ENCODE peak calls at places on chromosomes 1 and 21, in five cellular contexts. N is body of pancreas, A is upper lobe of right lung, H is HCT116, Q is lower lobe of right lung. R is an unnamed sample.
A peak's percentile ranks its signal among the peaks of the same experiment; 100 is the strongest.

GRCh38 chr21:34889287-34889536 is 159.9 kb downstream of the RUNX1 start:
- DNase-seq in Q (peak; percentile 78), N (peak; percentile 44), H (no peak), A (peak; percentile 85), R (peak; percentile 91)

GRCh38 chr1:63906053-63906704 is 132.4 kb downstream of the ROR1 start:
- DNase-seq in N (peak; percentile 59), A (no peak), Q (no peak), H (no peak), R (no peak)

GRCh38 chr21:45248301-45248892 is 39.3 kb downstream of the POFUT2 start:
- DNase-seq in N (no peak), H (no peak), A (no peak), Q (no peak), R (no peak)

GRCh38 chr21:44916965-44917364 is 3.7 kb downstream of the ITGB2 start:
- DNase-seq in H (no peak), N (no peak), Q (no peak), A (no peak), R (no peak)

GRCh38 chr1:61050541-61051454 is 31.6 kb upstream of the NFIA start:
- DNase-seq in H (no peak), Q (peak; percentile 69), A (peak; percentile 80), N (peak; percentile 50), R (peak; percentile 86)

GRCh38 chr1:10897981-10898728 is 101.7 kb upstream of the CASZ1 start:
- DNase-seq in A (no peak), H (no peak), Q (no peak), N (no peak), R (no peak)

GRCh38 chr1:98794196-98794886 is 132.8 kb downstream of the SNX7 start:
- DNase-seq in N (peak; percentile 62), A (no peak), H (peak; percentile 48), Q (no peak), R (no peak)

GRCh38 chr21:38531610-38532009 is 33.3 kb upstream of the ERG start:
- DNase-seq in Q (no peak), A (no peak), H (no peak), N (peak; percentile 4), R (no peak)

GRCh38 chr21:34126691-34127090 is 53.3 kb downstream of the MRPS6 start:
- DNase-seq in H (no peak), Q (no peak), A (no peak), N (no peak), R (no peak)

GRCh38 chr21:45078877-45079281 is 4.5 kb downstream of the ADARB1 start:
- DNase-seq in H (no peak), N (peak; percentile 41), A (no peak), Q (no peak), R (no peak)

GRCh38 chr1:49050041-49050440 is 273.4 kb upstream of the BEND5 start:
- DNase-seq in A (no peak), N (no peak), H (no peak), Q (no peak), R (no peak)
- H3K27ac ChIP-seq in A (no peak overlapping the region), N (no peak overlapping the region), H (no peak overlapping the region), Q (no peak overlapping the region), R (no peak overlapping the region)

DNA sequence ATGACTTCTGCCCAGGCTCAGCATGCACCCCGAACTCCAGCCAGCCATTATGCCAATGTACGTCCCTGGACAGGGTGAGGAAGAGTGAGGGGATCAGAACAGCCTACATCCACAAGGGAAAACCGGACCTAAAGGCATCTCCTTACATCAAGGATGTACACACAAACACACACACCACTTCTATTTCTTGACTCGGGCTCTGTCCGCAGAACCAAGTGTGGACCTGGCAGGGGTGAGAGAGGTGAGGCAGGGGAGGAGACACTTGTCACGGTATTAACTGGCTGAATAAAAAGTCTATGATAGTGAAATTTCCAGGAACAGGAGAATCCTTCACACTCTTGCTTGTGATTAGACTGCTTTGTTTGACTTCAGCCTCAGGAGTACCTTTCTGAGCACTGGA is 2.3 kb downstream of the LMOD1 start:
- DNase-seq in N (no peak), H (no peak), Q (no peak), A (no peak), R (no peak)
- H3K4me3 ChIP-seq in N (no peak overlapping the region), H (no peak overlapping the region), Q (peak overlapping the region; percentile 51), A (peak overlapping the region; percentile 55), R (peak overlapping the region; percentile 47)

GRCh38 chr1:183914283-183914682 is 109.4 kb downstream of the RGL1 start:
- DNase-seq in Q (no peak), N (peak; percentile 35), H (no peak), A (no peak), R (no peak)
- H3K27me3 ChIP-seq in Q (no peaks in the 10 kb centered on the region), N (no peaks in the 10 kb centered on the region), H (no peaks in the 10 kb centered on the region), A (no peaks in the 10 kb centered on the region), R (no peaks in the 10 kb centered on the region)

DNA sequence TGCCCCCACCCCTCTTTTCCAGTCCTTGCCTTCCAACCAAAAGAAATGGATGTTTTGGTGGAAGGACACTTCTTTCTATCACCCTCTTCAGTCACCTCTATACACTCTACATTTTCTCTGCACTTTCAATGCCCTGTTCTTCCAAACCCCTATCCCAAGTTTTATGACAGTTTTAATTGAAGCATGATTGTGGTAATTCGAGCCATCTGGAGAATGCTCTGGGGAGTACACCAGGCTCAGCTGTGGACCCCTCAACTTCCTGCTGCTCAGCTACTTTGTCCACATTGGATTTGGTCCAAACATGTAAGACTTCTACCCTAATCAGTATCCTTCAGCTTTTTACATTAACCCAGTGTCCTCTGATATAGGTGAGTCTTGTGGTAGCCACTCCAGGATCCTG is 129.7 kb downstream of the SYT2 start:
- DNase-seq in A (no peak), Q (no peak), N (no peak), H (no peak), R (no peak)
- H3K27ac ChIP-seq in A (no peak overlapping the region), Q (no peak overlapping the region), N (no peak overlapping the region), H (no peak overlapping the region), R (no peak overlapping the region)

DNA sequence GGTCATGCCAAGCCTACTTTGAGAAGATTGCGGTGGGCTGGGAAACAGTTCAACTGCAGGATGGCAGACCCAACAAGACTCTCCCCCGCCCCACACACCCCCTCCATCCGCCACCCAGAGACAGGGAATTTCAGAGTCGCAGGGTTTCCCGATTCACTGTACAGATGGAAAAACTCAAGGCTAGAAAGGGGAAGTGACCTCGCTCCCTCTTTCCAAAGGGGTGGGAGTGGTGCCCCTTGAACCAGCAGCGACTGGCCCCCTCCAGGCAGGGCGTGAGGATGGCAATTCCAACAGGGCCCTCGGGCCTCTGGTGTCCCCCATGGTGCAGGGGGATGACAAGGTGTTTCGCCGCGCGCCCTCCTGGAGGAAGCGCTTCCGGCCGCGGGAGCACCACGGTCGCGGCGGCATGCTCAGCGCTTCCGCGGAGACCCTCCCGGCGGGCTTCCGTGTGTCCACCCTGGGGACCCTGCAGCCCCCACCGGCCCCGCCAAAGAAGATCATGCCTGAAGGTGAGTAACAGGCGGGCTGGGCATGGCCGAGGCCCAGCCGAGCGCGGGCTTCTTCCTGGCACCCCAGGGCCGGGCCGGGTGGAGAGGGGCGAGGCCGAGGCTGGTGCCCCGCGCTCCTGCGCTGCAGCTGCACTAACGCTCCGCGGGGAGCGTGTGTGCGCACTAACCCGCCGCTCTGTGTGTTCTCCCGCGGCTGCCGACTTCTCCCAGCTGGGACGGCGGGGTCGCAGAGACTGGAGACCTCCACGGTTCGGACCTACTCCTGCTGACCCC is 10.4 kb downstream of the MYOG start:
- DNase-seq in A (no peak), Q (no peak), N (no peak), H (no peak), R (peak; percentile 82)
- H3K4me3 ChIP-seq in A (peak overlapping the region; percentile 47), Q (peak overlapping the region; percentile 56), N (no peak overlapping the region), H (no peak overlapping the region), R (peak overlapping the region; percentile 38)

DNA sequence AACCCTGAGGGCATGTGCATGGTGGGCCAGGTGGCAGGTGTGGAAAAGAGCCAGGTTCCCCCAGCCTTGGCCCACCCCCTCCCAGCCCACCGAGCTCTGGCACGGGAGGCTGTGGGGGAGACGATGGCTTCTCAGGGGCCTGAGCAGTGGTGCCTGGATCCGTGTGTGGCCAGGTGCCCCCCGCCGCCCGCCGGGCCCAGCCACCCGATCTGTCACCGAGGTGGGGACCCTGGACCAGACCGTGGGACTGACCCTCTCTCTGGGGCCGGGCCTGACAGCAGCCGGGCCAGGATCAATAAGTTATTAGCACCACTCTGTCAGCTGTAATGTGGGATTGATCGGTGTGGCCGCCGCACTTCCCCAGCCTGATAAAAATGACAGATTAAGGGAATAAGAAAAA is 13.8 kb downstream of the SAMD11 start:
- DNase-seq in N (no peak), H (no peak), Q (no peak), A (no peak), R (no peak)
- H3K27me3 ChIP-seq in N (no peaks in the 10 kb centered on the region), H (peaks cover 18% of the 10 kb centered on the region), Q (peaks cover 89% of the 10 kb centered on the region), A (peaks cover 70% of the 10 kb centered on the region), R (peaks cover 92% of the 10 kb centered on the region)